ENCODE peak calls at places on chromosome 12, in four cellular contexts. One of them, this sample, is unnamed.

GRCh38 chr12:104669851-104670337 is 213.1 kb downstream of the CHST11 start:
- ATAC-seq in A549: no peak
- ATAC-seq in K562: no peak
- ATAC-seq in upper lobe of left lung: peak
- ATAC-seq in this sample: no peak

GRCh38 chr12:96471368-96472040 is 17.9 kb upstream of the CFAP54 start:
- ATAC-seq in A549: no peak
- ATAC-seq in K562: no peak
- ATAC-seq in upper lobe of left lung: no peak
- ATAC-seq in this sample: no peak

GRCh38 chr12:94336201-94336915 is 123.3 kb downstream of the CEP83 start:
- ATAC-seq in A549: no peak
- ATAC-seq in K562: no peak
- ATAC-seq in upper lobe of left lung: no peak
- ATAC-seq in this sample: no peak

GRCh38 chr12:8057839-8058238 is 8.3 kb downstream of the C3AR1 start:
- ATAC-seq in A549: peak
- ATAC-seq in K562: no peak
- ATAC-seq in upper lobe of left lung: peak
- ATAC-seq in this sample: peak

GRCh38 chr12:25552681-25553080 is 402 bp downstream of the LMNTD1 start:
- ATAC-seq in A549: no peak
- ATAC-seq in K562: no peak
- ATAC-seq in upper lobe of left lung: no peak
- ATAC-seq in this sample: no peak

GRCh38 chr12:57688931-57689330 is 5.0 kb upstream of the OS9 start:
- ATAC-seq in A549: no peak
- ATAC-seq in K562: no peak
- ATAC-seq in upper lobe of left lung: no peak
- ATAC-seq in this sample: no peak

GRCh38 chr12:132373967-132374820 is 44.8 kb upstream of the GALNT9 start:
- ATAC-seq in A549: no peak
- ATAC-seq in K562: peak
- ATAC-seq in upper lobe of left lung: no peak
- ATAC-seq in this sample: no peak

GRCh38 chr12:630656-631632 is 32.3 kb downstream of the NINJ2 start:
- ATAC-seq in A549: no peak
- ATAC-seq in K562: no peak
- ATAC-seq in upper lobe of left lung: peak
- ATAC-seq in this sample: peak

GRCh38 chr12:108611884-108612415 is 14.1 kb upstream of the TMEM119 start:
- ATAC-seq in A549: peak
- ATAC-seq in K562: peak
- ATAC-seq in upper lobe of left lung: no peak
- ATAC-seq in this sample: no peak

GRCh38 chr12:128265566-128265965 is 1.4 kb upstream of the TMEM132C start:
- ATAC-seq in A549: no peak
- ATAC-seq in K562: no peak
- ATAC-seq in upper lobe of left lung: no peak
- ATAC-seq in this sample: no peak

GRCh38 chr12:52022841-52023181 is 16.1 kb downstream of the TAMALIN start:
- ATAC-seq in A549: peak
- ATAC-seq in K562: peak
- ATAC-seq in upper lobe of left lung: no peak
- ATAC-seq in this sample: no peak

GRCh38 chr12:76542908-76543307 is 16.7 kb downstream of the OSBPL8 start:
- ATAC-seq in A549: no peak
- ATAC-seq in K562: no peak
- ATAC-seq in upper lobe of left lung: no peak
- ATAC-seq in this sample: no peak

GRCh38 chr12:75969768-75970167 is 61.8 kb downstream of the PHLDA1 start:
- ATAC-seq in A549: no peak
- ATAC-seq in K562: no peak
- ATAC-seq in upper lobe of left lung: peak
- ATAC-seq in this sample: peak

GRCh38 chr12:72000969-72001648 is 62.5 kb downstream of the TPH2 start:
- ATAC-seq in A549: no peak
- ATAC-seq in K562: no peak
- ATAC-seq in upper lobe of left lung: no peak
- ATAC-seq in this sample: no peak

GRCh38 chr12:46385439-46385838 is 12.9 kb upstream of the SLC38A2 start:
- ATAC-seq in A549: no peak
- ATAC-seq in K562: peak
- ATAC-seq in upper lobe of left lung: no peak
- ATAC-seq in this sample: no peak

GRCh38 chr12:46382425-46382973 is 9.9 kb upstream of the SLC38A2 start:
- ATAC-seq in A549: no peak
- ATAC-seq in K562: no peak
- ATAC-seq in upper lobe of left lung: no peak
- ATAC-seq in this sample: no peak

GRCh38 chr12:46382974-46383653 is 10.5 kb upstream of the SLC38A2 start:
- ATAC-seq in A549: peak
- ATAC-seq in K562: peak
- ATAC-seq in upper lobe of left lung: peak
- ATAC-seq in this sample: peak

GRCh38 chr12:46384451-46385301 is 12.1 kb upstream of the SLC38A2 start:
- ATAC-seq in A549: no peak
- ATAC-seq in K562: no peak
- ATAC-seq in upper lobe of left lung: no peak
- ATAC-seq in this sample: no peak

DNA sequence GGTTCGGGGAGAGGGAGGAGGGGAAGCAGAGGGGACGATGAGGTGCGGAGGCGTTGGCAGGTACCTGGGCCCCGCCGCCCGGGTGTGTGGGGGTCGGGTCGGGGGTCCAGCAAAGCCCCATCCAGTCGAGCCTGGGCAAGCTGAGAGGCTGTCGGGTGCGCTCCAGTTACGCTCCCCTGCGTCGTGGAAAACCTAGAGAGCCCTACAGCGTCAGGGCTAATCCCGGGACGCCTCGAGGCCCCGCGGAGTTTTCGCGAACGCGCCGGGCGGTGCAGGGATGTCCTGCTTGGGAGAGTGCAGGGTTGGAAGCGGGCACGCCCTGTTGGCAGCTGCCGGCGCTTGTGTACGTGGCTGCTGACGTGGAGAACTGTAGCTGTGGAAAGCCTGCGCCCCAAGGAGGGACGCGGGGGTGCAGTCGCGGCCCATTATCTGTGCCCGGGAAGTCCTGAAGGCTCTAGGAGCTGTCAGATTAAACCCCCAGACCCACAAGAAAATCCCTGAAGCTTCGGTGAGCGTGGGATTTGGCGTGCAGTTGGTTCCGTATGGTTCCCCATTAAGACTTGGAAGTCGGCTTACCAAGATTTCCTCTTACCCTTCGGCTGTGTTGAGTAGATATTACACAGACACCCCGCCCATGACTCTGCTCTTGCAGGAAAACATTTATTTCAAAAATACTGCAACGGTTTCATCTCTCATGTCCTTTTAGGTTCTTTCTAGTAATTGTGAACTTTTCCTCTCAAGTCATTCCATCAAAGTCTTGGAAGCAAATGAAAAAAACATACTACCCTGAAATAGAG is 11.3 kb upstream of the SLC38A2 start:
- ATAC-seq in A549: peak
- ATAC-seq in K562: peak
- ATAC-seq in upper lobe of left lung: peak
- ATAC-seq in this sample: peak
- TF ChIP-seq EP300 in A549: peak
- TF ChIP-seq EP300 in K562: peak
- TF ChIP-seq EP300 in upper lobe of left lung: peak
- TF ChIP-seq EP300 in this sample: no peak

GRCh38 chr12:53498235-53498630 is 1.0 kb downstream of the MAP3K12 start:
- ATAC-seq in A549: no peak
- ATAC-seq in K562: no peak
- ATAC-seq in upper lobe of left lung: no peak
- ATAC-seq in this sample: no peak

GRCh38 chr12:53501615-53502181 is 615 bp downstream of the TARBP2 start:
- ATAC-seq in A549: no peak
- ATAC-seq in K562: no peak
- ATAC-seq in upper lobe of left lung: no peak
- ATAC-seq in this sample: no peak

GRCh38 chr12:53499261-53500118 is at the start of gene MAP3K12:
- ATAC-seq in A549: peak
- ATAC-seq in K562: peak
- ATAC-seq in upper lobe of left lung: no peak
- ATAC-seq in this sample: no peak

GRCh38 chr12:53500776-53501614 is at the start of gene TARBP2:
- ATAC-seq in A549: peak
- ATAC-seq in K562: peak
- ATAC-seq in upper lobe of left lung: peak
- ATAC-seq in this sample: peak

DNA sequence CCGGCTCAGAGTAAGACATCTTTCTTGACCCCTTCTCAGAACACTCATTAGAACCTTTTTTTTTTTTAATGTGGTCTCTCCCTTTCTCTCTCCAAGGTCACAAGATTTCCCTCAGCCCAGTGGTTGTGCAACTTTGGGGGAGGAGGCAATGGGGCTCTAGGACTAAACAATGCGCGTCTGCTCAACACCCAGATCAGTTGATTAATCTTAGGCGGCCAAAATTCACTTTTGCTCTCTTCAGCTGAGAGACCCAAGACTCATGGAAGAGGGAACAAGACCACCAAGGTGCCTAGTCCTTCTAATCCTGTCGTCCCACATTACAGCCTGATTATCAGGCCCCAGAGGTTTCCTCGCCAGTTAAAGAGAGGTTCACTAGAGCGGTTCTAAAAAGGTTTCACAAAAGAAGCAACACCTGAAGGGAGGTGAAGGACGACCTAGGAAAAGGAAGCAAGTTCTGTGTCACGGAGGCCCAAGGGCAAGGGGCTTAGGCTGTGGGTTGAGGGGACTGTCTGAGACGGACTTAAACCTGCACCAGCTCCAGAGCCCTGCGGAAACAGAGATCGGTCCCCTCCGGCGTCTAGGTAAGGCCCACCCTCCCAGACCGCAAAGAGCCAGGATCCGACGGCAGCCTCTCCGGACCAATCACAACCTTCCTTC is 836 bp upstream of the TARBP2 start:
- ATAC-seq in A549: peak
- ATAC-seq in K562: no peak
- ATAC-seq in upper lobe of left lung: peak
- ATAC-seq in this sample: peak
- TF ChIP-seq EP300 in A549: no peak
- TF ChIP-seq EP300 in K562: peak
- TF ChIP-seq EP300 in upper lobe of left lung: peak
- TF ChIP-seq EP300 in this sample: no peak

GRCh38 chr12:44848771-44849085 is 27.4 kb downstream of the NELL2 start:
- ATAC-seq in A549: no peak
- ATAC-seq in K562: no peak
- ATAC-seq in upper lobe of left lung: no peak
- ATAC-seq in this sample: no peak
- TF ChIP-seq EP300 in A549: no peak
- TF ChIP-seq EP300 in K562: no peak
- TF ChIP-seq EP300 in upper lobe of left lung: no peak
- TF ChIP-seq EP300 in this sample: no peak

DNA sequence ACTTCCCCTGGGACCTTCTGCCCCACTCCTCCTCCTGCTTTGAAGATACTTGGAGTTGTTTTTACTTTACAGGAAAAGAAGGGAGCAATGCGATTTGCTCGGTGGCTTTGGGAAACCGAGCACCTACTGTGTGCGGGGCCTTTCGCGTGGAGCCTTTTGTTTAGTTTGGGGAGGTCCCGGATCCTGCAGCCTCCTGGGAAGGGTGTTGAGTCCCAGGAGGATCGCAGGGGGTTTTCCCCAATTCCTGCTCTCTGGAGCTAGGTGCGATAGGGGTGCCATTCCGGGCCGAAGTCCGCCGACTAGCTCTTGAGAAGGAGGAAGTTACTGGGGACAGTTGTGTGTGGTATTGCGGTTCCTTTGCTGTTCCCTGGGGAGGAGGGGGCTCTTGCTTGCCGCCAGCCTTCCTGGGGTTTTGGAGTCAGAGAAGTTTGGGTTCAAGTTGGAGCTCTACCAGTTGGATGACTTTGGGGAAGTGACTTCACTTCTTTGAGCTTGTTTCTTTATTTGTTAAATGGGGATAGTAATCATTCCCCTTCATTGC is 1.1 kb downstream of the BRI3BP start:
- ATAC-seq in A549: no peak
- ATAC-seq in K562: peak
- ATAC-seq in upper lobe of left lung: no peak
- ATAC-seq in this sample: no peak
- TF ChIP-seq EP300 in A549: no peak
- TF ChIP-seq EP300 in K562: no peak
- TF ChIP-seq EP300 in upper lobe of left lung: no peak
- TF ChIP-seq EP300 in this sample: no peak

DNA sequence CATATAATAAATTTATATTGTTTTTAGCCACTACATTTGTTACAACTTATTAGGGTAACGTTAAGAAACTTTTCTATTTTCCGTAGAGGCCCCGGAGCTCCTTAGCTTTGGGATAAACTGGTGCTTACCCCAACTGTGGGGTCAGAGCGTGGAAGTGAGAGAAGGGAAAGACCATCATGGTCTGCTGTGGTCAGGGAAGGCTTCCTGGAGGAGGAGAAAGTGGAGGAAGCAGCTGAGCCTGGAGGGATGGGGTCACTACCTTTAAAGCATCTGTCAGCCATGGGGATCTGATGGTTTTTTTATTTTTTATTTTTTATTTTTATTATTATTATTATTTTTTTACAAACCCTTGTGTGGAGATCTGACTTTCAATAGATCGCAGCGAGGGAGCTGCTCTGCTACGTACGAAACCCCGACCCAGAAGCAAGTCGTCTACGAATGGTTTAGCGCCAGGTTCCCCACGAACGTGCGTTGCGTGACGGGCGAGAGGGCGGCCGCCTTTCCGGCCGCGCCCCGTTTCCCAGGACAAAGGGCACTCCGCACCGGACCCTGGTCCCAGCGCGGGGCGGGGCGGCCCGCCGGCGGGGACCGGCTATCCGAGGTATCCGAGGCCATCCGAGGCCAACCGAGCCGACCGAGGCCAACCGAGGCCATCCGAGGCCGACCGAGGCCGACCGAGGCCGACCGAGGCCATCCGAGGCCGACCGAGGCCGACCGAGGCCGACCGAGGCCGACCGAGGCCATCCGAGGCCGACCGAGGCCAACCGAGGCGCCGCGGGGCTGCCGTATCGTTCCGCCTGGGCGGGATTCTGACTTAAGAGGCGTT is 1101.2 kb upstream of the TMEM132C start:
- ATAC-seq in A549: peak
- ATAC-seq in K562: peak
- ATAC-seq in upper lobe of left lung: peak
- ATAC-seq in this sample: peak
- TF ChIP-seq EP300 in A549: no peak
- TF ChIP-seq EP300 in K562: peak
- TF ChIP-seq EP300 in upper lobe of left lung: peak
- TF ChIP-seq EP300 in this sample: no peak